ENCODE peak calls at places on chromosome 9, in four cellular contexts. J is A549, U is K562, V is GM12878. Y is an unnamed sample.

GRCh38 chr9:73151653-73152382 is at the start of gene ANXA1:
- DNase-seq in J (peak), U (no peak), V (no peak), Y (no peak)

GRCh38 chr9:127159949-127160610 is 37.6 kb upstream of the ANGPTL2 start:
- DNase-seq in U (no peak), J (no peak), V (no peak), Y (no peak)

GRCh38 chr9:2411459-2412215 is 209.9 kb upstream of the VLDLR start:
- DNase-seq in J (no peak), V (no peak), U (no peak), Y (no peak)

GRCh38 chr9:133877967-133878366 is 114.2 kb downstream of the VAV2 start:
- DNase-seq in J (no peak), V (no peak), U (no peak), Y (no peak)

GRCh38 chr9:74519419-74519818 is 22.3 kb downstream of the RORB start:
- DNase-seq in V (no peak), J (no peak), U (no peak), Y (no peak)

GRCh38 chr9:129081388-129081889 is 528 bp downstream of the DOLPP1 start:
- DNase-seq in V (peak), J (no peak), U (peak), Y (no peak)

GRCh38 chr9:21336467-21336866 is 1.3 kb upstream of the KLHL9 start:
- DNase-seq in V (no peak), U (no peak), J (peak), Y (peak)

GRCh38 chr9:114724741-114725140 is 42.7 kb upstream of the TEX48 start:
- DNase-seq in V (no peak), U (no peak), J (no peak), Y (no peak)

GRCh38 chr9:95574176-95574575 is 57.4 kb upstream of the PTCH1 start:
- DNase-seq in J (peak), V (no peak), U (no peak), Y (no peak)

GRCh38 chr9:89896806-89897340 is 292.1 kb downstream of the GADD45G start:
- DNase-seq in U (no peak), V (no peak), J (no peak), Y (no peak)

GRCh38 chr9:133793471-133793870 is 55.3 kb upstream of the SARDH start:
- DNase-seq in J (no peak), V (no peak), U (no peak), Y (no peak)

GRCh38 chr9:97527626-97528528 is 26.4 kb downstream of the TMOD1 start:
- DNase-seq in V (peak), J (no peak), U (no peak), Y (no peak)

GRCh38 chr9:121286973-121287721 is 19.2 kb downstream of the GSN start:
- DNase-seq in V (no peak), U (peak), J (peak), Y (peak)

GRCh38 chr9:91192379-91192775 is 169.3 kb downstream of the AUH start:
- DNase-seq in V (no peak), J (no peak), U (no peak), Y (peak)

GRCh38 chr9:109901191-109901590 is 121.2 kb downstream of the PALM2AKAP2 start:
- DNase-seq in J (no peak), U (no peak), V (no peak), Y (no peak)
- TF ChIP-seq CHD4 in J (no peak), U (no peak), V (no peak), Y (no peak)

GRCh38 chr9:23538060-23538387 is 288.0 kb downstream of the ELAVL2 start:
- DNase-seq in V (no peak), U (no peak), J (no peak), Y (no peak)

GRCh38 chr9:23541976-23542375 is 284.1 kb downstream of the ELAVL2 start:
- DNase-seq in U (no peak), J (no peak), V (no peak), Y (no peak)

GRCh38 chr9:23538604-23539003 is 287.4 kb downstream of the ELAVL2 start:
- DNase-seq in U (no peak), J (no peak), V (no peak), Y (no peak)

GRCh38 chr9:23539311-23539710 is 286.7 kb downstream of the ELAVL2 start:
- DNase-seq in V (no peak), J (no peak), U (no peak), Y (no peak)

GRCh38 chr9:23537192-23538059 is 288.6 kb downstream of the ELAVL2 start:
- DNase-seq in U (no peak), V (no peak), J (no peak), Y (peak)
- TF ChIP-seq CHD4 in U (no peak), V (no peak), J (no peak), Y (no peak)

GRCh38 chr9:108156270-108156998 is 666.9 kb upstream of the KLF4 start:
- DNase-seq in V (no peak), U (peak), J (peak), Y (no peak)

GRCh38 chr9:108153391-108153790 is 663.8 kb upstream of the KLF4 start:
- DNase-seq in V (no peak), U (no peak), J (no peak), Y (no peak)

GRCh38 chr9:108149346-108149745 is 659.8 kb upstream of the KLF4 start:
- DNase-seq in J (no peak), V (no peak), U (no peak), Y (no peak)

GRCh38 chr9:108150736-108151135 is 661.2 kb upstream of the KLF4 start:
- DNase-seq in U (no peak), J (no peak), V (no peak), Y (no peak)

GRCh38 chr9:108151161-108151586 is 661.6 kb upstream of the KLF4 start:
- DNase-seq in V (no peak), J (no peak), U (peak), Y (no peak)
- TF ChIP-seq CHD4 in V (no peak), J (no peak), U (no peak), Y (no peak)

DNA sequence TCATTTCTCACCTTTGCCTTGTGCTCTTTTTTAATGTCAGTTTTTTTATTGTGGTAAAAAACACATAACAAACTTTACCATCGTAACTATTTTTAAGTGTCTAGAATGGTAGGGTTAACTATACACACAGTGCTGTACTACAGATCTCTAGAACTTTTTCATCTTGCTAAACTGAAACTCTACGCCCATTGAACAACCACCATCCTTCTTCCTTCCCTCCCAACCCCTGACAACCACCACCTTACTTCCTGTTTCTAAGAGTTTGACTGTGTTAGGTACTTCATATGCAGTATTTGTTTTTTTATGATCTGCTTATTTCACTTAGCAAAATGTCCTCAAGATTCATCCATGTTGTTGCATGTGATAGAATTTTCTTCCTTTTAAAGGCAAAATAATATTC is 54.9 kb downstream of the PSAT1 start:
- DNase-seq in J (no peak), V (no peak), U (no peak), Y (no peak)
- TF ChIP-seq CHD4 in J (no peak), V (no peak), U (no peak), Y (no peak)